ENCODE peak calls at places on chromosomes 6 and 20, in ten cellular contexts. One of them, this sample, is unnamed.

GRCh38 chr6:4008324-4009047 is 70.5 kb downstream of the FAM217A start:
- DNase-seq in GM23248: peak; percentile 94
- DNase-seq in cardiac muscle cell: peak; percentile 35
- DNase-seq in spleen: no peak
- DNase-seq in Peyer's patch: no peak
- DNase-seq in MM.1S: peak; percentile 58
- DNase-seq in A549: peak; percentile 43
- DNase-seq in SK-N-SH: peak; percentile 49
- DNase-seq in A673: peak; percentile 88
- DNase-seq in left lung: no peak
- DNase-seq in this sample: peak; percentile 68

GRCh38 chr6:29355603-29356002 is 13.1 kb downstream of the OR5V1 start:
- DNase-seq in GM23248: no peak
- DNase-seq in cardiac muscle cell: no peak
- DNase-seq in spleen: no peak
- DNase-seq in Peyer's patch: no peak
- DNase-seq in MM.1S: no peak
- DNase-seq in A549: no peak
- DNase-seq in SK-N-SH: no peak
- DNase-seq in A673: no peak
- DNase-seq in left lung: no peak
- DNase-seq in this sample: no peak

GRCh38 chr20:25341716-25342680 is 48.6 kb downstream of the ABHD12 start:
- DNase-seq in GM23248: peak; percentile 28
- DNase-seq in cardiac muscle cell: no peak
- DNase-seq in spleen: no peak
- DNase-seq in Peyer's patch: no peak
- DNase-seq in MM.1S: peak; percentile 80
- DNase-seq in A549: no peak
- DNase-seq in SK-N-SH: no peak
- DNase-seq in A673: no peak
- DNase-seq in left lung: no peak
- DNase-seq in this sample: peak; percentile 60

GRCh38 chr20:22836211-22836610 is 198.9 kb upstream of the SSTR4 start:
- DNase-seq in GM23248: peak; percentile 44
- DNase-seq in cardiac muscle cell: no peak
- DNase-seq in spleen: no peak
- DNase-seq in Peyer's patch: no peak
- DNase-seq in MM.1S: no peak
- DNase-seq in A549: no peak
- DNase-seq in SK-N-SH: no peak
- DNase-seq in A673: no peak
- DNase-seq in left lung: no peak
- DNase-seq in this sample: peak; percentile 27

GRCh38 chr20:25306991-25307903 is 59.4 kb downstream of the PYGB start:
- DNase-seq in GM23248: no peak
- DNase-seq in cardiac muscle cell: no peak
- DNase-seq in spleen: peak; percentile 64
- DNase-seq in Peyer's patch: no peak
- DNase-seq in MM.1S: no peak
- DNase-seq in A549: no peak
- DNase-seq in SK-N-SH: no peak
- DNase-seq in A673: no peak
- DNase-seq in left lung: peak; percentile 63
- DNase-seq in this sample: no peak

GRCh38 chr6:131136021-131136847 is 967 bp downstream of the AKAP7 start:
- DNase-seq in GM23248: peak; percentile 83
- DNase-seq in cardiac muscle cell: no peak
- DNase-seq in spleen: no peak
- DNase-seq in Peyer's patch: no peak
- DNase-seq in MM.1S: no peak
- DNase-seq in A549: peak; percentile 18
- DNase-seq in SK-N-SH: no peak
- DNase-seq in A673: peak; percentile 61
- DNase-seq in left lung: no peak
- DNase-seq in this sample: peak; percentile 1

GRCh38 chr6:139944131-139944530 is 569.7 kb upstream of the CITED2 start:
- DNase-seq in GM23248: no peak
- DNase-seq in cardiac muscle cell: no peak
- DNase-seq in spleen: no peak
- DNase-seq in Peyer's patch: no peak
- DNase-seq in MM.1S: no peak
- DNase-seq in A549: no peak
- DNase-seq in SK-N-SH: no peak
- DNase-seq in A673: peak; percentile 82
- DNase-seq in left lung: no peak
- DNase-seq in this sample: no peak

GRCh38 chr20:3732327-3733118 is at the start of gene HSPA12B:
- DNase-seq in GM23248: peak; percentile 24
- DNase-seq in cardiac muscle cell: peak; percentile 35
- DNase-seq in spleen: peak; percentile 64
- DNase-seq in Peyer's patch: no peak
- DNase-seq in MM.1S: no peak
- DNase-seq in A549: no peak
- DNase-seq in SK-N-SH: peak; percentile 87
- DNase-seq in A673: no peak
- DNase-seq in left lung: no peak
- DNase-seq in this sample: no peak

GRCh38 chr20:23128461-23129125 is 42.5 kb upstream of the CD93 start:
- DNase-seq in GM23248: no peak
- DNase-seq in cardiac muscle cell: no peak
- DNase-seq in spleen: no peak
- DNase-seq in Peyer's patch: no peak
- DNase-seq in MM.1S: no peak
- DNase-seq in A549: no peak
- DNase-seq in SK-N-SH: no peak
- DNase-seq in A673: no peak
- DNase-seq in left lung: no peak
- DNase-seq in this sample: no peak

GRCh38 chr20:19786311-19786710 is 28.3 kb downstream of the RIN2 start:
- DNase-seq in GM23248: peak; percentile 90
- DNase-seq in cardiac muscle cell: no peak
- DNase-seq in spleen: no peak
- DNase-seq in Peyer's patch: no peak
- DNase-seq in MM.1S: no peak
- DNase-seq in A549: no peak
- DNase-seq in SK-N-SH: no peak
- DNase-seq in A673: peak; percentile 61
- DNase-seq in left lung: no peak
- DNase-seq in this sample: peak; percentile 51

GRCh38 chr6:18600236-18600635 is 213.1 kb downstream of the RNF144B start:
- DNase-seq in GM23248: no peak
- DNase-seq in cardiac muscle cell: no peak
- DNase-seq in spleen: no peak
- DNase-seq in Peyer's patch: no peak
- DNase-seq in MM.1S: no peak
- DNase-seq in A549: no peak
- DNase-seq in SK-N-SH: no peak
- DNase-seq in A673: no peak
- DNase-seq in left lung: no peak
- DNase-seq in this sample: no peak

GRCh38 chr20:35055445-35056276 is 36.9 kb downstream of the TRPC4AP start:
- DNase-seq in GM23248: peak; percentile 75
- DNase-seq in cardiac muscle cell: peak; percentile 71
- DNase-seq in spleen: no peak
- DNase-seq in Peyer's patch: no peak
- DNase-seq in MM.1S: peak; percentile 19
- DNase-seq in A549: no peak
- DNase-seq in SK-N-SH: peak; percentile 17
- DNase-seq in A673: no peak
- DNase-seq in left lung: no peak
- DNase-seq in this sample: no peak

GRCh38 chr6:147759088-147759487 is 250.6 kb downstream of the SAMD5 start:
- DNase-seq in GM23248: no peak
- DNase-seq in cardiac muscle cell: no peak
- DNase-seq in spleen: no peak
- DNase-seq in Peyer's patch: no peak
- DNase-seq in MM.1S: no peak
- DNase-seq in A549: no peak
- DNase-seq in SK-N-SH: no peak
- DNase-seq in A673: peak; percentile 27
- DNase-seq in left lung: no peak
- DNase-seq in this sample: no peak

DNA sequence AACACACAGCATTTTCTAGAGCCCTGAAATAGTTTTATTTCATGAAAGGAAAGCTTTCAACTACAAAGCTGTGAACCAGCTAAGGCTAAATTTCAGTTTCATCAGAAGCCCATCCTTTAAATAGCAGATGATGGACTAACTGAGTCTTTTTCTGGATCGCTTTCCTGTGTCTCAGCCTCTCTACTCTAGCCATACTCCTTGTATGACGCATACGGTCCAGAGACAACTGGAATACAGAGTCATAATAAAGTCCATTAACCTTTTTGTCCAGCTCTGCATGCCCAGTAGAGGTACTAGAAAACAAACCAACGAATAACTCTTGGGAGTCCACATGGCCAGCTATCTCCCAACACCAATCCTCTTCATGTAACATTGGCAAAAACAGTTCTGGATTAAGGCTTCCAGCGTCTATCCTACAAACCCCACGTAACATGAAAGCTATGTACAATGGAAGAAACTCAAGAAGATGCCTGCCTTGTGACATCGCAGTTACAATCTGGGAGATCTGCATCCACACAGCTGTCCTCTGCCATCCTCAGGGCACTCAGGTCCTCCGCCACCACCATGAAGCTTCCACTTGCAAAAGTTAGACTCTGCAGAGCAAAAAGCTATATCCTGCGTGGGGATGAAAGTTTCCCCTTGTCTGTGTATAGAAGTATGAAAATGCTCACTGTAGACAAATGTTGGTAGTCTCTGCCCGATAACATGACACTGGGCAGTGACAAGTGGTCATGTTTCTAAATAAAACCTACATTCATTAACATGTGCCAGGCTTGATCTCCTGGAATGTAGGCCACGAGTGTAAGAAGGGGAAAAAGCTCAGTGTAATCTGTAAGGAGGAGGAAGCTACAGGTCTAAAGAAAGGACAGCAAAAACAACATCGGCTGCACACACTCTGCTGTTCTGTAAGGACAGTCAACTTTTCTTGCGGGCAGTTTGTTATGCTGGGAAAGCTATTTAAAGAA is 360.4 kb downstream of the ESR1 start:
- DNase-seq in GM23248: peak; percentile 64
- DNase-seq in cardiac muscle cell: peak; percentile 20
- DNase-seq in spleen: no peak
- DNase-seq in Peyer's patch: no peak
- DNase-seq in MM.1S: no peak
- DNase-seq in A549: no peak
- DNase-seq in SK-N-SH: no peak
- DNase-seq in A673: no peak
- DNase-seq in left lung: no peak
- DNase-seq in this sample: no peak
- H3K27ac ChIP-seq in GM23248: peak overlapping the region; percentile 18
- H3K27ac ChIP-seq in cardiac muscle cell: peak overlapping the region; percentile 50
- H3K27ac ChIP-seq in spleen: no peak overlapping the region
- H3K27ac ChIP-seq in Peyer's patch: no peak overlapping the region
- H3K27ac ChIP-seq in MM.1S: no peak overlapping the region
- H3K27ac ChIP-seq in A549: no peak overlapping the region
- H3K27ac ChIP-seq in SK-N-SH: no peak overlapping the region
- H3K27ac ChIP-seq in A673: no peak overlapping the region
- H3K27ac ChIP-seq in left lung: no peak overlapping the region
- H3K27ac ChIP-seq in this sample: no peak overlapping the region

DNA sequence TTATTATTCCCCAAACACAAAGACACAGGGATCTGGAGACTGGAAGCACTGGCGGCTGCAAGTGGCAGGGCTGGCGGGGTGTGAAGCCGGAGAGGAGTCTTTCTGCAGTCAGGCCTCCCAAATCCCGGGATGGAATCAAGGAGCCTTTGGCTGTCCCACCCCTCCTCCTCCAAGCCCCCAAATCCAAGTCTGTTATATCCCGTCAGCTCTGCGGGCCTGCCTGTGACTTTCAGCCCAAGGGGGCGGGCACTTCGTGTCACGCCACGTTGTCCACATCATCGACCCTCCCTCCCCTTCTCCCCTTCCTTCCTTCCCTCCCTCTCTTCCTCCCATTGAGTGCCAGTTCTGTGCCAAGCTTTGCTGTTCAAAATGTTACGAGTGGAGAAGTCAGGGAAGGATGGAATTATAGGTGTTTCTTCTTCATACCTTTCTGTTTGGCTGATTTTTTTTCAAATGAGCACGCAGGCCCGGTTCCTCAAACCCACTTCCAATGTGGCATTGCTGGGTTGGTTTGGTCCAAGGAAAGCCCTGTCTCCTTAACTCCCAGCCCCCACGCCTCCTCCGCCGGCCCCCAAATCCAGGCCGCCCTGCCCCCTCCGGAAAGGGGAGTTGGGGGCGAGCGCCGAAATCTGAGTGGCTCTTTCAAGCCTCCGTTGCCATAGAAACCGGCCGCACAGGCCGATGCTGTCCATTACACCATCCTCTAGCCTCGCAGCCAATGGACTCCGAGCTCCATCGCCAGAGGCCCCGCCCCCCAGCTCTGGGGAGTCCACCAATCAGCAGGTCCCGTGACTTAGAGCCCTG is 12.7 kb downstream of the ZCCHC3 start:
- DNase-seq in GM23248: peak; percentile 100
- DNase-seq in cardiac muscle cell: peak; percentile 100
- DNase-seq in spleen: peak; percentile 94
- DNase-seq in Peyer's patch: peak; percentile 92
- DNase-seq in MM.1S: peak; percentile 96
- DNase-seq in A549: no peak
- DNase-seq in SK-N-SH: peak; percentile 97
- DNase-seq in A673: peak; percentile 100
- DNase-seq in left lung: peak; percentile 94
- DNase-seq in this sample: peak; percentile 95
- H3K27ac ChIP-seq in GM23248: peak overlapping the region; percentile 96
- H3K27ac ChIP-seq in cardiac muscle cell: peak overlapping the region; percentile 97
- H3K27ac ChIP-seq in spleen: peak overlapping the region; percentile 80
- H3K27ac ChIP-seq in Peyer's patch: peak overlapping the region; percentile 73
- H3K27ac ChIP-seq in MM.1S: no peak overlapping the region
- H3K27ac ChIP-seq in A549: no peak overlapping the region
- H3K27ac ChIP-seq in SK-N-SH: peak overlapping the region; percentile 97
- H3K27ac ChIP-seq in A673: peak overlapping the region; percentile 94
- H3K27ac ChIP-seq in left lung: peak overlapping the region; percentile 94
- H3K27ac ChIP-seq in this sample: peak overlapping the region; percentile 97

DNA sequence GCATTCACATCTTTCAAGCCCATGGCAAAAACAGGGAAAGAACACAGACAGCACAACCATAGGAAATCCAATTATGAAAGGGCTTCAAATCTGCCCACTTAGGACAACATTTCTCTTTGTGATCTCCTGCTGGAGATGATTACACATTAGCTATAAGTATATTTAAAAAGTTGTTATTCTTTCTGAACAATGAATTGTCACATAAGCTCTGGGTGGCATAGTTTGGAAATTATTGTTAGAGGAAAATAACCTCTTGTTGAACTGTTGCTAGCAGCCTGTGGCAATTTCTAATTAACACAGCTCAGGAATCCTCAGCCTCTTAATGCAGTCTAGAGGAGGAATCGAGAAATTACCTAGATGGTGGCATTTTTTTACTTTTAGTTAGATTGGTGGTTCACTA is 54.9 kb downstream of the BCAS1 start:
- DNase-seq in GM23248: no peak
- DNase-seq in cardiac muscle cell: no peak
- DNase-seq in spleen: no peak
- DNase-seq in Peyer's patch: no peak
- DNase-seq in MM.1S: no peak
- DNase-seq in A549: no peak
- DNase-seq in SK-N-SH: peak; percentile 24
- DNase-seq in A673: peak; percentile 84
- DNase-seq in left lung: no peak
- DNase-seq in this sample: no peak
- H3K27ac ChIP-seq in GM23248: no peak overlapping the region
- H3K27ac ChIP-seq in cardiac muscle cell: no peak overlapping the region
- H3K27ac ChIP-seq in spleen: no peak overlapping the region
- H3K27ac ChIP-seq in Peyer's patch: no peak overlapping the region
- H3K27ac ChIP-seq in MM.1S: no peak overlapping the region
- H3K27ac ChIP-seq in A549: no peak overlapping the region
- H3K27ac ChIP-seq in SK-N-SH: no peak overlapping the region
- H3K27ac ChIP-seq in A673: no peak overlapping the region
- H3K27ac ChIP-seq in left lung: no peak overlapping the region
- H3K27ac ChIP-seq in this sample: no peak overlapping the region

GRCh38 chr6:53431704-53432103 is 83.0 kb upstream of the ELOVL5 start:
- DNase-seq in GM23248: no peak
- DNase-seq in cardiac muscle cell: no peak
- DNase-seq in spleen: no peak
- DNase-seq in Peyer's patch: no peak
- DNase-seq in MM.1S: peak; percentile 49
- DNase-seq in A549: no peak
- DNase-seq in SK-N-SH: no peak
- DNase-seq in A673: no peak
- DNase-seq in left lung: no peak
- DNase-seq in this sample: no peak
- H3K27ac ChIP-seq in GM23248: no peak overlapping the region
- H3K27ac ChIP-seq in cardiac muscle cell: no peak overlapping the region
- H3K27ac ChIP-seq in spleen: no peak overlapping the region
- H3K27ac ChIP-seq in Peyer's patch: no peak overlapping the region
- H3K27ac ChIP-seq in MM.1S: no peak overlapping the region
- H3K27ac ChIP-seq in A549: peak overlapping the region; percentile 72
- H3K27ac ChIP-seq in SK-N-SH: no peak overlapping the region
- H3K27ac ChIP-seq in A673: no peak overlapping the region
- H3K27ac ChIP-seq in left lung: no peak overlapping the region
- H3K27ac ChIP-seq in this sample: no peak overlapping the region

This sample was measured in RWPE1.